ENCODE peak calls at places on chromosomes 5 and 9, in ten cellular contexts. B is suprapubic skin; P is CD4-positive, alpha-beta T cell; E is foreskin fibroblast; U is PC-9; L is psoas muscle; F is neural crest cell; X is A549; O is brain microvascular endothelial cell; H is uterus. A is an unnamed sample.

GRCh38 chr9:22041329-22041728 is 32.2 kb upstream of the CDKN2B start:
- DNase-seq in B (no peak), P (no peak), E (no peak), U (no peak), L (no peak), F (no peak), X (no peak), O (no peak), H (no peak), A (no peak)

GRCh38 chr5:66894480-66895240 is 298.5 kb downstream of the MAST4 start:
- DNase-seq in B (no peak), P (no peak), E (peak; percentile 58), U (no peak), L (no peak), F (no peak), X (no peak), O (no peak), H (no peak), A (no peak)

GRCh38 chr5:88841212-88841611 is 41.8 kb downstream of the MEF2C start:
- DNase-seq in B (no peak), P (no peak), E (no peak), U (no peak), L (no peak), F (no peak), X (no peak), O (no peak), H (no peak), A (no peak)

GRCh38 chr9:25260056-25260455 is 418.2 kb downstream of the TUSC1 start:
- DNase-seq in B (no peak), P (no peak), E (no peak), U (no peak), L (no peak), F (no peak), X (no peak), O (no peak), H (no peak), A (no peak)

GRCh38 chr5:111453747-111454146 is 58.6 kb downstream of the STARD4 start:
- DNase-seq in B (no peak), P (no peak), E (peak; percentile 44), U (no peak), L (no peak), F (no peak), X (peak; percentile 11), O (peak; percentile 88), H (no peak), A (peak; percentile 43)

GRCh38 chr5:58294598-58295298 is 165.1 kb downstream of the PLK2 start:
- DNase-seq in B (no peak), P (no peak), E (peak; percentile 42), U (no peak), L (no peak), F (no peak), X (no peak), O (peak; percentile 4), H (no peak), A (peak; percentile 49)

GRCh38 chr9:14645648-14646047 is 47.6 kb downstream of the ZDHHC21 start:
- DNase-seq in B (no peak), P (no peak), E (no peak), U (no peak), L (no peak), F (no peak), X (no peak), O (no peak), H (no peak), A (peak; percentile 37)

GRCh38 chr9:95901506-95901905 is 26.0 kb downstream of the ERCC6L2 start:
- DNase-seq in B (no peak), P (no peak), E (no peak), U (no peak), L (no peak), F (no peak), X (no peak), O (no peak), H (no peak), A (no peak)

GRCh38 chr5:67986761-67987160 is 228.8 kb upstream of the PIK3R1 start:
- DNase-seq in B (no peak), P (no peak), E (no peak), U (no peak), L (no peak), F (no peak), X (no peak), O (no peak), H (no peak), A (no peak)

GRCh38 chr9:133238851-133239532 is 29.9 kb upstream of the OBP2B start:
- DNase-seq in B (no peak), P (peak; percentile 56), E (peak; percentile 35), U (no peak), L (peak; percentile 64), F (peak; percentile 61), X (peak; percentile 93), O (peak; percentile 33), H (peak; percentile 43), A (peak; percentile 24)

GRCh38 chr5:149563461-149563860 is 12.2 kb upstream of the CSNK1A1 start:
- DNase-seq in B (no peak), P (no peak), E (peak; percentile 53), U (no peak), L (no peak), F (no peak), X (no peak), O (no peak), H (no peak), A (peak; percentile 39)

GRCh38 chr5:36177715-36178556 is 26.0 kb downstream of the SKP2 start:
- DNase-seq in B (no peak), P (no peak), E (peak; percentile 20), U (no peak), L (no peak), F (no peak), X (peak; percentile 56), O (peak; percentile 24), H (no peak), A (peak; percentile 37)

GRCh38 chr9:89077519-89077918 is 86.3 kb downstream of the S1PR3 start:
- DNase-seq in B (no peak), P (no peak), E (no peak), U (no peak), L (no peak), F (no peak), X (no peak), O (no peak), H (no peak), A (no peak)

GRCh38 chr9:137110147-137110910 is 4.2 kb downstream of the DPP7 start:
- DNase-seq in B (no peak), P (no peak), E (no peak), U (no peak), L (no peak), F (no peak), X (no peak), O (no peak), H (no peak), A (no peak)

GRCh38 chr5:66933066-66933465 is 263.5 kb downstream of the CD180 start:
- DNase-seq in B (no peak), P (no peak), E (peak; percentile 64), U (no peak), L (no peak), F (no peak), X (no peak), O (peak; percentile 31), H (no peak), A (peak; percentile 65)

GRCh38 chr5:156327306-156327705 is 342 bp downstream of the SGCD start:
- DNase-seq in B (no peak), P (no peak), E (peak; percentile 2), U (no peak), L (no peak), F (no peak), X (no peak), O (no peak), H (no peak), A (no peak)

GRCh38 chr9:135956798-135957166 is 4.4 kb downstream of the UBAC1 start:
- DNase-seq in B (no peak), P (no peak), E (no peak), U (no peak), L (peak; percentile 62), F (no peak), X (no peak), O (no peak), H (no peak), A (no peak)

GRCh38 chr5:128015978-128016377 is 67.6 kb upstream of the SLC12A2 start:
- DNase-seq in B (no peak), P (no peak), E (no peak), U (no peak), L (no peak), F (no peak), X (no peak), O (peak; percentile 12), H (no peak), A (no peak)

GRCh38 chr9:109225629-109226028 is 58.6 kb upstream of the FRRS1L start:
- DNase-seq in B (no peak), P (no peak), E (no peak), U (no peak), L (no peak), F (no peak), X (no peak), O (no peak), H (no peak), A (no peak)

DNA sequence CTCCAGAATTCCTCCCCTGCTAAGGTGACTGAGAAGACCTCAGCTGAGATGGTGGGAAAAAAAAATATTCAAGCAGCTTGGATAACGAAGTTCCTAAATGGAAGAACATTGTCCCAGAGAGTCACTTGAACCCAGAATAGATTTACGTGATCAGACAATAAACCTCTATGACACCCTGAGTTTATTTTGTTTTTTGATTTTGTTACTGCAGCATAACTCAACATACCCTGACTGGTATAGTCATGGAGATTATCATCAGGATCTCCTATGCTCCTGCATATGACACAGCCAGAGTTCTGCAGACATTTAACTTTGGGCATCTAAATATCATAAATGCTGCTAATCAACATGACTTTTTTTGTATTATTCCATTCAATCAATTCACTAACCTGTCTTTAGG is 282.9 kb downstream of the RASEF start:
- DNase-seq in B (no peak), P (no peak), E (no peak), U (no peak), L (no peak), F (no peak), X (no peak), O (no peak), H (no peak), A (no peak)
- TF ChIP-seq CTCF in B (no peak), P (no peak), E (no peak), U (no peak), L (no peak), F (no peak), X (no peak), O (no peak), H (no peak), A (no peak)

GRCh38 chr5:173010547-173011464 is 27.2 kb downstream of the ATP6V0E1 start:
- DNase-seq in B (peak; percentile 71), P (no peak), E (no peak), U (no peak), L (peak; percentile 40), F (peak; percentile 24), X (peak; percentile 54), O (no peak), H (peak; percentile 27), A (no peak)
- TF ChIP-seq CTCF in B (peak; percentile 9), P (no peak), E (peak; percentile 24), U (no peak), L (peak; percentile 52), F (peak; percentile 48), X (no peak), O (peak; percentile 60), H (peak; percentile 19), A (no peak)

GRCh38 chr9:38393128-38393809 is 767 bp downstream of the ALDH1B1 start:
- DNase-seq in B (no peak), P (no peak), E (peak; percentile 5), U (no peak), L (no peak), F (no peak), X (no peak), O (no peak), H (no peak), A (no peak)
- TF ChIP-seq CTCF in B (no peak), P (no peak), E (no peak), U (no peak), L (no peak), F (no peak), X (no peak), O (no peak), H (no peak), A (no peak)

GRCh38 chr5:11182441-11183080 is 421.5 kb upstream of the DAP start:
- DNase-seq in B (no peak), P (no peak), E (peak; percentile 4), U (peak; percentile 34), L (no peak), F (peak; percentile 18), X (peak; percentile 31), O (peak; percentile 46), H (no peak), A (peak; percentile 57)
- TF ChIP-seq CTCF in B (no peak), P (no peak), E (peak; percentile 64), U (peak; percentile 71), L (peak; percentile 7), F (peak; percentile 71), X (peak; percentile 59), O (peak; percentile 69), H (peak; percentile 23), A (peak; percentile 79)

A was measured in HFFc6.